ENCODE peak calls at places on chromosomes 3 and 15, in four cellular contexts. D is IMR-90, N is GM12878, X is K562. P is an unnamed sample.

GRCh38 chr15:39300451-39301153 is 280.3 kb upstream of the THBS1 start:
- DNase-seq in D (peak; percentile 66), N (no peak), X (no peak), P (peak; percentile 30)

GRCh38 chr15:66040211-66040892 is 171.1 kb downstream of the RAB11A start:
- DNase-seq in D (no peak), N (no peak), X (no peak), P (no peak)

GRCh38 chr3:40617084-40617483 is 92.3 kb downstream of the ZNF621 start:
- DNase-seq in D (no peak), N (no peak), X (no peak), P (no peak)

GRCh38 chr3:30749230-30749629 is 142.8 kb downstream of the TGFBR2 start:
- DNase-seq in D (no peak), N (no peak), X (no peak), P (no peak)

GRCh38 chr15:98850991-98851776 is 156.4 kb downstream of the PGPEP1L start:
- DNase-seq in D (peak; percentile 70), N (no peak), X (peak; percentile 27), P (peak; percentile 84)

GRCh38 chr3:177567833-177568232 is 370.6 kb upstream of the TBL1XR1 start:
- DNase-seq in D (no peak), N (no peak), X (no peak), P (no peak)

GRCh38 chr3:70264122-70264780 is 48.2 kb downstream of the MDFIC2 start:
- DNase-seq in D (peak; percentile 1), N (no peak), X (no peak), P (no peak)

GRCh38 chr3:97952280-97952679 is 20.0 kb downstream of the RIOX2 start:
- DNase-seq in D (peak; percentile 74), N (no peak), X (no peak), P (no peak)

GRCh38 chr15:72758195-72758594 is 25.4 kb downstream of the ADPGK start:
- DNase-seq in D (peak; percentile 97), N (no peak), X (no peak), P (no peak)

GRCh38 chr3:179956416-179956830 is 80.3 kb downstream of the PEX5L start:
- DNase-seq in D (no peak), N (peak; percentile 96), X (no peak), P (no peak)

GRCh38 chr3:188627652-188628051 is 473.7 kb downstream of the LPP start:
- DNase-seq in D (peak; percentile 94), N (no peak), X (no peak), P (no peak)

GRCh38 chr3:193087336-193087735 is 153.7 kb upstream of the PLAAT1 start:
- DNase-seq in D (no peak), N (no peak), X (no peak), P (no peak)

GRCh38 chr15:86197770-86198169 is 118.1 kb downstream of the AGBL1 start:
- DNase-seq in D (no peak), N (no peak), X (no peak), P (no peak)

GRCh38 chr15:33448961-33449611 is 138.3 kb downstream of the RYR3 start:
- DNase-seq in D (no peak), N (no peak), X (no peak), P (no peak)

GRCh38 chr3:23602895-23603443 is 202.8 kb upstream of the UBE2E1 start:
- DNase-seq in D (no peak), N (no peak), X (no peak), P (no peak)

GRCh38 chr3:126449621-126450051 is 26.1 kb downstream of the ZXDC start:
- DNase-seq in D (no peak), N (no peak), X (no peak), P (no peak)

GRCh38 chr3:141972394-141972793 is 96.0 kb downstream of the ATP1B3 start:
- DNase-seq in D (no peak), N (no peak), X (no peak), P (no peak)

GRCh38 chr3:104908761-104909160 is 457.9 kb upstream of the ALCAM start:
- DNase-seq in D (no peak), N (no peak), X (no peak), P (no peak)

GRCh38 chr3:49020335-49021212 is 1.3 kb upstream of the NDUFAF3 start:
- DNase-seq in D (no peak), N (no peak), X (peak; percentile 38), P (no peak)

GRCh38 chr15:101159096-101159935 is 92.5 kb downstream of the CHSY1 start:
- DNase-seq in D (no peak), N (no peak), X (no peak), P (no peak)

GRCh38 chr3:122784436-122784835 is 9.2 kb downstream of the HSPBAP1 start:
- DNase-seq in D (peak; percentile 85), N (no peak), X (no peak), P (no peak)

GRCh38 chr3:133025546-133025945 is 12.6 kb upstream of the TMEM108 start:
- DNase-seq in D (no peak), N (no peak), X (no peak), P (no peak)

GRCh38 chr3:38458796-38459498 is 5.3 kb downstream of the ACVR2B start:
- DNase-seq in D (peak; percentile 22), N (no peak), X (no peak), P (no peak)

GRCh38 chr3:149473314-149473990 is 1.0 kb upstream of the TM4SF4 start:
- DNase-seq in D (peak; percentile 85), N (no peak), X (no peak), P (peak; percentile 97)

GRCh38 chr15:81950841-81951414 is 94.9 kb downstream of the MEX3B start:
- DNase-seq in D (peak; percentile 75), N (no peak), X (peak; percentile 23), P (no peak)

GRCh38 chr15:100703032-100703578 is 100.7 kb downstream of the ASB7 start:
- DNase-seq in D (peak; percentile 93), N (peak; percentile 84), X (peak; percentile 73), P (peak; percentile 41)

GRCh38 chr15:70141376-70142071 is 43.8 kb upstream of the TLE3 start:
- DNase-seq in D (no peak), N (no peak), X (no peak), P (no peak)

GRCh38 chr15:80231371-80231770 is 20.6 kb downstream of the CTXND1 start:
- DNase-seq in D (no peak), N (no peak), X (no peak), P (no peak)

GRCh38 chr3:190076601-190077444 is 43.9 kb downstream of the P3H2 start:
- DNase-seq in D (peak; percentile 99), N (no peak), X (no peak), P (peak; percentile 61)

GRCh38 chr3:100893590-100893989 is 99.6 kb downstream of the ABI3BP start:
- DNase-seq in D (peak; percentile 66), N (no peak), X (no peak), P (peak; percentile 31)

DNA sequence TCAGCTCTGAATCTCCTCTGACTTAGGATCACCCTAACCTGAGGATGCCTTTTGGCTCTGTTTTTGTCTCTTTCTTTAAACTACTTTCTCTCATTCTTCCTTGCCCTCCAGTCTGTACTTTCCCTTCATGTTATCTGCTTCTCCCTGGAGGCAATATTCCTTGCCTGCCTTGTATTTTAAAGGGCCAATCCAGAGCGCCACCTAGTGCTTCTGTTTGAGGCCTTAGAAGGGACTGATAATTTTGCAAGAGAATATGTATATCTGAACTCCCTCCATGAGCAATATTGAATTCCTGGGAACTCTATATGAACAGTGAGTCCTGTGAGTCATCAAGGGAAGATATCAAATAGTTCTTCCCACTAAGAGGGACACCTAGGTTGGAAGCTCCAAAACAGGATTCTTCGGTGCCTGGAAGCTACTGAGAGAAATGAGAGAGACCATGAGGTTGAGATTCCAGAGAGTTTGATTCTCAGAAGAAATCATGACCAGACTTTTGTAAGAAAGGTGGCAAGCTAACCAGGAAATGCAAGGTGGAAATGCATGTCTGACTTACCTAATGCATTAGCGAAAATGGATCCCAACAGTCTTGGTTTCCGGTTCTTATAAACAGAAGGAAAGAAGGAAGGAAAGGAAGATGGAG is 203.8 kb upstream of the CD96 start:
- DNase-seq in D (peak; percentile 86), N (no peak), X (no peak), P (peak; percentile 31)
- TF ChIP-seq ELK1 in D (no peak), N (no peak), X (no peak), P (no peak)

DNA sequence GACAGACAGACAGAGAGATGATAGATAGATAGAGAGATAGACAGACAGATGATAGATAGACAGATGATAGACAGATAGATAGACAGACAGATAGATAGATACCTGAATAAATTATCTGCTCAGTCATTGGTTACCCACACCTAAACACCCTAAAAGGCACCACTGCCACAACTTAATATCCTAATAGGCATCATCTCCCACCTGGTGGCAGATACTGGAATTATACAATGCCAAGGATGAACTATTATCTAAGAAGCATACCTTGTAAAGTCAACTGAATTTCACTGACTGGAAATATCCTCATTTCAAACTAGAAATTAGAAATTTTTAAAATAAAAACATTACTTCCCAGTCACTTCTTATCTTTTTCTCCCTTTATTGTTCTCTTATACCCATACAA is 19.4 kb upstream of the ATP8B4 start:
- DNase-seq in D (peak; percentile 34), N (no peak), X (no peak), P (no peak)
- TF ChIP-seq CTCF in D (peak; percentile 39), N (peak; percentile 8), X (peak; percentile 19), P (peak; percentile 31)

GRCh38 chr3:64505419-64505818 is 182.4 kb downstream of the ADAMTS9 start:
- DNase-seq in D (no peak), N (no peak), X (no peak), P (no peak)
- TF ChIP-seq ELK1 in D (no peak), N (no peak), X (no peak), P (no peak)

DNA sequence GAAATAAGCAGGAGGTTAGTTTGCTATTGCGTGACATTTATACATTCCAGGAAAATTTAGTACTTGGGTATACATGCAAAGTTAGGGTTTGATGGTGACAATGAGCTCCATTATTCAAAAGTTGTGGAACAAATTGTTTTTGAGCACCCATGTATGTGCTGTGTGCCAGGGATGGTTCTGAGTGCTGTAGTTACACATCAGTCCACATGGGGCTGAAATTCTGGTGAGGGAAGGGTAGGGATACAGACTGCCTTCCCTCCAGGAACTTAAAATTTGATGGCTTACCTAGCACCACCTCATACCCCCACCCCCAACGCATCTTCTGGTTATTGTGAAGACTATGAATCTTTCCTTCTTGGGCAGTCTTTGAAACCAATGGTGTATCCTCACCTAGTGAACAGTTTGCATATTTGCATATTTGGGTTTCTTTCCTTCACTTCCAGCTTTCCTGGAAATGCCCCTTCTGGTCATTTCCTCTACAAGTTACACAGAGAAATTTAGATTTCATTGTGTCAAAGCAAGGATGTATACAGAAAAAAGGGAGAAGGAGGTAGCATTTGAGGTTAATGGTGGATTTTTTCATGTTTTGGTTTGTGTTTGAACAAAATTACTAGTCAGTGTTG is 222.0 kb upstream of the IL12A start:
- DNase-seq in D (peak; percentile 63), N (no peak), X (peak; percentile 39), P (peak; percentile 73)
- TF ChIP-seq CTCF in D (peak; percentile 56), N (peak; percentile 17), X (peak; percentile 2), P (peak; percentile 37)

DNA sequence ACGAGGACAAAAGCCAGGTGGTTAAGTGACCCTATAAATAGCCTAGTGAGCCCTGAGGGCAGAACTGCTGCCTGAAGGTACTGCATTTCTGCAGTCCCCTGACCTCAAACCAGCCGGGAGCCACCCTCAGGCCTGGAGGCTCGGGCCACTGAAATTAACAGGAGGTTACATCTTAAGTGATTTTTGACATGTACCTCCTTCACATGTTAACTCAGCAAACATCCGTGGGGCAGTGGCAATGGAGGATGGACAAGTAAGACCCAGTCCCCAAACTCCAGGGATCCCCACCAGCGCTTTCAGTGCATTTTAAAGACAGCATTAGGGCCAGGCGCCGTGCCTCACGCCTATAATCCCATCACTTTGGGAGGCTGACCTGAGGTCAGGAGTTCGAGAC is 26.2 kb downstream of the PSTPIP1 start:
- DNase-seq in D (no peak), N (no peak), X (no peak), P (no peak)
- TF ChIP-seq ELK1 in D (no peak), N (no peak), X (no peak), P (no peak)